ENCODE peak calls at places on chromosome 11, in seven cellular contexts. L is mucosa of gallbladder, F is SK-MEL-5, X is NCI-H460, K is GM13976, Y is AG09309, P is astrocyte of the spinal cord. V is an unnamed sample.
A peak's percentile ranks its signal among the peaks of the same experiment; 100 is the strongest.

GRCh38 chr11:33708970-33709369 is 8.3 kb upstream of the C11orf91 start:
- DNase-seq in K (no peak), X (no peak), L (no peak), F (no peak), Y (no peak), P (no peak), V (no peak)

GRCh38 chr11:122101625-122102291 is 14.3 kb downstream of the BLID start:
- DNase-seq in X (no peak), L (peak; percentile 53), K (no peak), P (peak; percentile 89), Y (peak; percentile 66), F (peak; percentile 87), V (no peak)

GRCh38 chr11:76654310-76654851 is 16.2 kb downstream of the LRRC32 start:
- DNase-seq in K (no peak), F (no peak), Y (peak; percentile 44), X (no peak), L (peak; percentile 64), P (peak; percentile 75), V (no peak)

GRCh38 chr11:118634435-118635236 is 27.2 kb downstream of the PHLDB1 start:
- DNase-seq in X (no peak), P (peak; percentile 76), K (no peak), Y (no peak), L (peak; percentile 79), F (no peak), V (no peak)

GRCh38 chr11:129728571-129728970 is 87.1 kb upstream of the TMEM45B start:
- DNase-seq in L (peak; percentile 28), F (no peak), K (no peak), Y (no peak), P (no peak), X (no peak), V (no peak)

GRCh38 chr11:61972796-61973602 is 5.6 kb upstream of the FTH1 start:
- DNase-seq in P (peak; percentile 87), F (peak; percentile 23), K (peak; percentile 54), Y (peak; percentile 90), L (no peak), X (no peak), V (peak; percentile 96)

GRCh38 chr11:454801-455565 is 4.9 kb downstream of the PTDSS2 start:
- DNase-seq in K (no peak), F (no peak), X (no peak), L (no peak), P (no peak), Y (no peak), V (no peak)

GRCh38 chr11:124674168-124674517 is 439 bp downstream of the SPA17 start:
- DNase-seq in P (no peak), F (no peak), K (no peak), X (no peak), Y (no peak), L (no peak), V (no peak)

GRCh38 chr11:77126861-77127673 is 979 bp upstream of the MYO7A start:
- DNase-seq in P (peak; percentile 33), X (peak; percentile 19), K (peak; percentile 87), Y (no peak), L (peak; percentile 59), F (peak; percentile 35), V (no peak)

GRCh38 chr11:72782081-72782920 is 11.5 kb downstream of the STARD10 start:
- DNase-seq in K (no peak), L (no peak), Y (no peak), F (no peak), X (no peak), P (no peak), V (no peak)

V was measured in epithelial cell of proximal tubule.